ENCODE peak calls at places on chromosome 16, in eight cellular contexts. P is cardiac muscle cell; C is left lung; L is ascending aorta; W is heart right ventricle; S is IMR-90; J is CD4-positive, alpha-beta memory T cell; K is heart left ventricle. X is an unnamed sample.

GRCh38 chr16:67539691-67540635 is 11.3 kb downstream of the RIPOR1 start:
- DNase-seq in C (no peak), W (no peak), S (no peak), P (no peak), L (no peak), K (no peak), J (no peak), X (no peak)

GRCh38 chr16:19410435-19411153 is 7.1 kb upstream of the TMC5 start:
- DNase-seq in K (peak), C (peak), J (no peak), L (no peak), P (peak), W (peak), S (no peak), X (no peak)

GRCh38 chr16:50879873-50880695 is 138.2 kb downstream of the CYLD start:
- DNase-seq in C (peak), J (no peak), P (no peak), W (no peak), L (no peak), S (no peak), K (no peak), X (no peak)

GRCh38 chr16:73956592-73957495 is 339.8 kb upstream of the PSMD7 start:
- DNase-seq in S (peak), W (peak), L (no peak), C (no peak), K (peak), P (peak), J (peak), X (peak)

GRCh38 chr16:620700-621525 is 9.9 kb upstream of the WFIKKN1 start:
- DNase-seq in S (no peak), L (no peak), J (no peak), C (peak), W (no peak), K (peak), P (no peak), X (no peak)

GRCh38 chr16:28534542-28535373 is 4.0 kb downstream of the NUPR1 start:
- DNase-seq in J (peak), P (peak), C (no peak), W (no peak), L (peak), S (no peak), K (peak), X (peak)

GRCh38 chr16:69443809-69444611 is 19.6 kb downstream of the CYB5B start:
- DNase-seq in W (no peak), L (no peak), C (peak), J (peak), S (peak), P (peak), K (peak), X (no peak)

GRCh38 chr16:48535369-48535787 is 74.6 kb downstream of the N4BP1 start:
- DNase-seq in K (no peak), S (no peak), L (no peak), J (no peak), W (no peak), P (no peak), C (no peak), X (no peak)

GRCh38 chr16:74775255-74775654 is 635 bp upstream of the FA2H start:
- DNase-seq in K (no peak), J (no peak), L (no peak), S (no peak), P (no peak), W (no peak), C (no peak), X (no peak)

GRCh38 chr16:79993810-79994209 is 393.3 kb upstream of the MAF start:
- DNase-seq in P (no peak), L (no peak), W (no peak), K (no peak), J (no peak), S (no peak), C (no peak), X (no peak)

GRCh38 chr16:51849715-51850114 is 697.2 kb downstream of the TOX3 start:
- DNase-seq in C (no peak), P (no peak), W (no peak), K (no peak), S (no peak), J (no peak), L (no peak), X (no peak)

GRCh38 chr16:75351183-75351582 is 82.1 kb downstream of the CFDP1 start:
- DNase-seq in C (no peak), P (peak), J (no peak), W (no peak), L (no peak), K (no peak), S (peak), X (no peak)

GRCh38 chr16:27945233-27945975 is 118.1 kb downstream of the GSG1L start:
- DNase-seq in S (no peak), W (no peak), P (no peak), J (no peak), L (no peak), K (no peak), C (no peak), X (no peak)

GRCh38 chr16:62225675-62226074 is 189.4 kb upstream of the CDH8 start:
- DNase-seq in C (peak), W (peak), L (no peak), P (peak), K (peak), J (no peak), S (no peak), X (peak)

DNA sequence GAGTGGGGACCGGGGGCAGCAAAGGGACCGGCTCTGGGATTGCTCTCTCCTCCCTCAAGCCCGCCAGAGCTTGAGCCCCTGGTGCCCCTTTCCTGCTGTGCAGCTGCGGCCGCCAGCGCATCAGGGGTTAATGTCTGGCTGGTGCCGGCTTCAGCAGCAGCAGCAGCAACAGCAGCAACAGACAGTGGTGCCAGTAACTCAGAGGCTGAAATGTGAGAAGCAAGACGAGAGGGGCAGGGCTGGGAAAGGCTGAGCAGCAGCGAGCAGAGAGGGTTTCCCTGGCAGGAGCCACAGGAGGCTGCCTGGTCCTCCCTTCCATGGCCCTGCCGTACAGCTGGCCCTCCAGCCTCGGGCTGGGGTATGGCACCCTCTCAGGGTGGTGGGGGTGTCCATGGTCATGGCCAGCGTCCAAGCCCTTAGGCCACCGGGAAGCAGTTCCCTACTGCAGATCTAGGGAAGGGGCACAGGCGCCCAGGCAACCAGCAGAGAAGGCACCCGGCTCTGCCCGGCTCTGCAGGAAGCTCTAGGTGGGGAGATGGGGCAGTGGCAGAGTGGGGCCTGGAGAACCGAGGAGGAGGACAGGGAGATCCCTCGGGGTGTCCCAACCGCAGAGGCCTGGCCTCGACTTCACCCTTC is 21.1 kb upstream of the TFAP4 start:
- DNase-seq in W (peak), P (peak), L (no peak), K (peak), C (no peak), S (peak), J (no peak), X (no peak)
- H3K4me3 ChIP-seq in W (no peak), P (peak), L (peak), K (no peak), C (no peak), S (no peak), J (no peak), X (no peak)

DNA sequence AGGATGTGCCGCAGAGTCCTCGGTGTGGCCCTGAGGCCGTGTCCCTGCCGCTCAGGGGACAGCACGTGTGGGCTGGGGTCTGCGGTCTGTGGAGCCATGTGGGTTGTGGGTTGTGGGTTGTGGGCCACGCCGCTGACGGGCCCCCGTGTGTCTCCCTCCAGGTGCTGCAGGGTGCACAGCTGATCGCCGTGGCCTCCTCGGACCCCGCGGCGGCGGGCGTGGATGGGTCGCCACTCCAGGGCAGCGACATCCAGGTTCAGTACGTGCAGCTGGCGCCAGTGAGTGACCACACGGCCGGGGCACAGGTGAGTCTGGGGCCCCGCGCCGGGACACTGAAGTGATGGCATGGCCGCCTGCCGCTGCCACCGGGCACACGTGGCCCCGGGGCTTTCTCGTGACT is 120.7 kb downstream of the BANP start:
- DNase-seq in C (no peak), L (no peak), S (no peak), P (no peak), W (no peak), J (no peak), K (peak), X (no peak)
- H3K27ac ChIP-seq in C (no peak), L (no peak), S (no peak), P (no peak), W (no peak), J (no peak), K (no peak), X (no peak)

DNA sequence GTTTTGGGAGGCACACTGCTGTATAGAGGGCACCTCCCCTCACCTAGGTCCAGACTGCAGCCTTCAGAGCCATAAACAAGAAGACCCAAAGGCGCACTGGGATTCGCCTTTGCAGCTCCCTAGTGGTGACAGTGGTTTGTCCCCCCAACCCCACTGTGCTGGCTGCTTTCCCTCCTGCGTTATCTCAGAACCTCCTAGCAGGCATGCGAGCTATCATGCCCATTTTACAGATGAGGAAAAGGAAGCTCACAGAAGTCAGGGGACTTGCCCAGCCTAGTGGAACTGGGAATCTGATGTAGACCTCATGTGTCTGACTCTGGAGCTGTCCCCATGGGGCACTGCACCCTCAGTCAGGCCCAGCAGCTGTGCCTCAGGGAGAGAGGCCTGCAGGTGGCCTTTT is 115.2 kb downstream of the CLEC16A start:
- DNase-seq in S (no peak), L (no peak), P (no peak), K (no peak), W (no peak), J (no peak), C (no peak), X (no peak)
- H3K4me3 ChIP-seq in S (no peak), L (no peak), P (no peak), K (no peak), W (no peak), J (no peak), C (no peak), X (no peak)

DNA sequence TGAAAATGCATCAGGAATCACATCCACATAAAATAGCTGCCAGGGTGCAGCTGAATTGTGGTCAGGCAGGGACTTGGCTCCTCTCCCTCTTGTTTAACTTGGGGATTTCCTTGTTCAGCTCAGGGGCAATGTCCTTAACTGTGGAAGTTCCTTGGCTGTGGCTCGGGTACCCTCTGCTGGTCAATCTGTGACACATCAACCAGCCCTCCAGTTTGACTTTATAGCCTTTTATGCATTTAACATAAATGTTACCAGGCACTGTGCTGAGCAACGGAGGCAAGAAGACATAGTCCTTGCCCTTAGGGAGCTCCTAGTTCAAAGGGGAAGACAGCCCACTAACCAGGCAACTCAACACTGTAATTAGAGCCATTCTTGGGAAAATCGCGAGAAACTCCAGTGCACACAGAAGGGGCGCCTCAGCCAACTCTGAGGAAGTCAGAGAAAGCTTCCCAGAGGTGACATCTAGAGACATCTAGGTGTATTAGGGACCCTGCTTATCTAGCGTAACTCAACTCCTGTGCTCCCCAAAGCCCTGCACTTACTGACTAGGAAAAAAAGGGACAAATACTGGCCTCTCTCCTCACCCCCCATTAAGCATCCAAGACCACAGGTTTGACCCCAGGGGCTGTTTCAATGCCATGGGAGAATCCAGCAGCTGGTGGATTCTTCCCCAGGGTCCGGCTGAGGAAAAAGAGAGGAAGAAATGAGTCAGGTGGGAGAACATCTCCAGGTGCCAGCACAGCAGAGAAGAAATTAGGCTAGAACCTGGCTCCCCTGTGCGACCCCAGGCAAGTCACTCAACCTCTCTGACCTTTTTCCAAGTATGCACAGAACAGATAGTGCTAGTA is 17.3 kb upstream of the EEF2K start:
- DNase-seq in K (peak), C (no peak), L (no peak), W (peak), P (peak), J (peak), S (peak), X (peak)
- H3K27ac ChIP-seq in K (peak), C (peak), L (peak), W (peak), P (no peak), J (peak), S (no peak), X (no peak)